ENCODE peak calls at places on chromosomes 11 and 22, in nine cellular contexts. J is foreskin keratinocyte, I is left ventricle myocardium inferior, F is GM23248, T is MCF 10A, M is anterior cingulate cortex, Z is aorta, C is NCI-H774, G is MG63. Q is an unnamed sample.

GRCh38 chr22:47801541-47802245 is 1039.2 kb downstream of the TBC1D22A start:
- DNase-seq in J (no peak), I (no peak), F (no peak), T (no peak), M (no peak), Z (no peak), C (no peak), G (no peak), Q (no peak)

GRCh38 chr11:35918716-35919115 is 25.1 kb upstream of the LDLRAD3 start:
- DNase-seq in J (no peak), I (no peak), F (no peak), T (no peak), M (no peak), Z (no peak), C (no peak), G (no peak), Q (no peak)

GRCh38 chr22:50714631-50715179 is 23.3 kb upstream of the ACR start:
- DNase-seq in J (no peak), I (peak; percentile 10), F (no peak), T (no peak), M (no peak), Z (no peak), C (no peak), G (no peak), Q (no peak)

GRCh38 chr11:117613521-117613920 is 183.5 kb downstream of the DSCAML1 start:
- DNase-seq in J (no peak), I (no peak), F (no peak), T (no peak), M (no peak), Z (no peak), C (no peak), G (peak; percentile 39), Q (no peak)

GRCh38 chr11:16897460-16898061 is 116.7 kb downstream of the PLEKHA7 start:
- DNase-seq in J (no peak), I (no peak), F (no peak), T (no peak), M (no peak), Z (no peak), C (peak; percentile 95), G (no peak), Q (no peak)

GRCh38 chr22:26466196-26466595 is 17.4 kb downstream of the HPS4 start:
- DNase-seq in J (no peak), I (no peak), F (peak; percentile 29), T (no peak), M (no peak), Z (no peak), C (no peak), G (peak; percentile 17), Q (no peak)

GRCh38 chr11:125110506-125110905 is 920 bp downstream of the TMEM218 start:
- DNase-seq in J (no peak), I (no peak), F (peak; percentile 38), T (no peak), M (no peak), Z (no peak), C (no peak), G (no peak), Q (no peak)

GRCh38 chr11:62025429-62026105 is 58.1 kb upstream of the FTH1 start:
- DNase-seq in J (peak; percentile 95), I (peak; percentile 48), F (peak; percentile 96), T (peak; percentile 98), M (no peak), Z (peak; percentile 72), C (no peak), G (peak; percentile 71), Q (peak; percentile 87)

GRCh38 chr11:44388828-44389645 is 79.1 kb upstream of the ALX4 start:
- DNase-seq in J (no peak), I (no peak), F (no peak), T (no peak), M (no peak), Z (no peak), C (no peak), G (no peak), Q (no peak)

GRCh38 chr11:7858001-7858400 is 61.3 kb upstream of the OR5P2 start:
- DNase-seq in J (peak; percentile 83), I (no peak), F (no peak), T (peak; percentile 23), M (no peak), Z (no peak), C (no peak), G (no peak), Q (no peak)

GRCh38 chr11:27599217-27599616 is 92.6 kb upstream of the LIN7C start:
- DNase-seq in J (no peak), I (no peak), F (no peak), T (peak; percentile 1), M (no peak), Z (no peak), C (no peak), G (no peak), Q (no peak)

GRCh38 chr11:65917434-65918210 is 1.2 kb downstream of the C11orf68 start:
- DNase-seq in J (no peak), I (no peak), F (peak; percentile 54), T (no peak), M (no peak), Z (no peak), C (no peak), G (peak; percentile 83), Q (peak; percentile 39)

GRCh38 chr11:128040603-128041002 is 546.8 kb downstream of the ETS1 start:
- DNase-seq in J (no peak), I (no peak), F (peak; percentile 73), T (peak; percentile 26), M (no peak), Z (no peak), C (no peak), G (no peak), Q (no peak)

GRCh38 chr11:122246885-122247284 is 130.9 kb upstream of the BLID start:
- DNase-seq in J (no peak), I (no peak), F (peak; percentile 44), T (no peak), M (no peak), Z (no peak), C (no peak), G (no peak), Q (no peak)

GRCh38 chr11:26827567-26828037 is 105.7 kb upstream of the SLC5A12 start:
- DNase-seq in J (peak; percentile 5), I (no peak), F (no peak), T (no peak), M (no peak), Z (no peak), C (no peak), G (no peak), Q (no peak)

GRCh38 chr11:1502971-1503707 is 16.6 kb upstream of the MOB2 start:
- DNase-seq in J (no peak), I (peak; percentile 52), F (no peak), T (no peak), M (peak; percentile 76), Z (peak; percentile 86), C (no peak), G (no peak), Q (no peak)

GRCh38 chr11:74697722-74698121 is 33.5 kb downstream of the CHRDL2 start:
- DNase-seq in J (no peak), I (no peak), F (no peak), T (no peak), M (no peak), Z (no peak), C (no peak), G (no peak), Q (no peak)

GRCh38 chr11:76823481-76824028 is 37.2 kb upstream of the ACER3 start:
- DNase-seq in J (peak; percentile 85), I (no peak), F (peak; percentile 81), T (peak; percentile 97), M (no peak), Z (no peak), C (no peak), G (peak; percentile 69), Q (peak; percentile 92)

GRCh38 chr22:29016067-29016938 is 45.3 kb downstream of the C22orf31 start:
- DNase-seq in J (no peak), I (no peak), F (no peak), T (no peak), M (no peak), Z (no peak), C (no peak), G (no peak), Q (no peak)

GRCh38 chr22:36010913-36011312 is 17.7 kb downstream of the RBFOX2 start:
- DNase-seq in J (no peak), I (no peak), F (peak; percentile 90), T (peak; percentile 34), M (no peak), Z (no peak), C (no peak), G (peak; percentile 30), Q (peak; percentile 73)

GRCh38 chr11:98003606-98004371 is 1017.0 kb upstream of the CNTN5 start:
- DNase-seq in J (no peak), I (no peak), F (no peak), T (no peak), M (no peak), Z (no peak), C (no peak), G (no peak), Q (no peak)

GRCh38 chr11:78825531-78825930 is 250.9 kb upstream of the NARS2 start:
- DNase-seq in J (no peak), I (no peak), F (no peak), T (no peak), M (no peak), Z (no peak), C (no peak), G (no peak), Q (no peak)

GRCh38 chr11:36155301-36155700 is 133.9 kb downstream of the COMMD9 start:
- DNase-seq in J (no peak), I (peak; percentile 32), F (no peak), T (no peak), M (no peak), Z (no peak), C (no peak), G (no peak), Q (no peak)